ENCODE peak calls at places on chromosomes 4 and X, in ten cellular contexts. One of them, this sample, is unnamed.

GRCh38 chr4:138401330-138401729 is 159.2 kb upstream of the SLC7A11 start:
- DNase-seq in GM12864: no peak
- DNase-seq in pancreas: peak; percentile 45
- DNase-seq in GM12865: no peak
- DNase-seq in left lobe of liver: no peak
- DNase-seq in RWPE1: no peak
- DNase-seq in AG10803: no peak
- DNase-seq in T-cell: no peak
- DNase-seq in NCI-H510A treated with DMSO at 0.1 percent for 48 hours: no peak
- DNase-seq in NCI-H1436: no peak
- DNase-seq in this sample: no peak

GRCh38 chr4:169601016-169601771 is 11.2 kb downstream of the NEK1 start:
- DNase-seq in AG10803: no peak
- DNase-seq in pancreas: no peak
- DNase-seq in NCI-H1436: no peak
- DNase-seq in left lobe of liver: no peak
- DNase-seq in RWPE1: no peak
- DNase-seq in NCI-H510A treated with DMSO at 0.1 percent for 48 hours: no peak
- DNase-seq in GM12865: no peak
- DNase-seq in T-cell: no peak
- DNase-seq in GM12864: no peak
- DNase-seq in this sample: no peak

GRCh38 chrX:30657542-30658238 is 4.5 kb downstream of the GK start:
- DNase-seq in AG10803: peak; percentile 33
- DNase-seq in pancreas: no peak
- DNase-seq in NCI-H510A treated with DMSO at 0.1 percent for 48 hours: no peak
- DNase-seq in GM12865: no peak
- DNase-seq in T-cell: no peak
- DNase-seq in NCI-H1436: no peak
- DNase-seq in left lobe of liver: no peak
- DNase-seq in RWPE1: no peak
- DNase-seq in GM12864: no peak
- DNase-seq in this sample: no peak

GRCh38 chr4:155033604-155034003 is 174.8 kb upstream of the NPY2R start:
- DNase-seq in RWPE1: no peak
- DNase-seq in T-cell: no peak
- DNase-seq in NCI-H510A treated with DMSO at 0.1 percent for 48 hours: no peak
- DNase-seq in AG10803: no peak
- DNase-seq in pancreas: no peak
- DNase-seq in GM12865: no peak
- DNase-seq in NCI-H1436: no peak
- DNase-seq in left lobe of liver: no peak
- DNase-seq in GM12864: no peak
- DNase-seq in this sample: no peak

GRCh38 chr4:8274066-8274652 is 4.6 kb downstream of the HTRA3 start:
- DNase-seq in RWPE1: no peak
- DNase-seq in NCI-H510A treated with DMSO at 0.1 percent for 48 hours: no peak
- DNase-seq in pancreas: no peak
- DNase-seq in NCI-H1436: no peak
- DNase-seq in GM12864: no peak
- DNase-seq in GM12865: no peak
- DNase-seq in left lobe of liver: no peak
- DNase-seq in AG10803: no peak
- DNase-seq in T-cell: no peak
- DNase-seq in this sample: no peak

GRCh38 chr4:56976283-56976877 is 1.0 kb downstream of the NOA1 start:
- DNase-seq in GM12865: peak; percentile 17
- DNase-seq in NCI-H1436: no peak
- DNase-seq in AG10803: no peak
- DNase-seq in NCI-H510A treated with DMSO at 0.1 percent for 48 hours: no peak
- DNase-seq in T-cell: no peak
- DNase-seq in left lobe of liver: no peak
- DNase-seq in RWPE1: no peak
- DNase-seq in pancreas: no peak
- DNase-seq in GM12864: no peak
- DNase-seq in this sample: no peak

GRCh38 chr4:108117473-108118182 is 51.1 kb downstream of the LEF1 start:
- DNase-seq in NCI-H510A treated with DMSO at 0.1 percent for 48 hours: peak; percentile 8
- DNase-seq in NCI-H1436: no peak
- DNase-seq in pancreas: peak; percentile 13
- DNase-seq in RWPE1: no peak
- DNase-seq in AG10803: no peak
- DNase-seq in left lobe of liver: no peak
- DNase-seq in GM12865: no peak
- DNase-seq in T-cell: no peak
- DNase-seq in GM12864: no peak
- DNase-seq in this sample: no peak

GRCh38 chr4:133316874-133317273 is 167.8 kb downstream of the PCDH10 start:
- DNase-seq in T-cell: no peak
- DNase-seq in NCI-H1436: no peak
- DNase-seq in left lobe of liver: no peak
- DNase-seq in AG10803: no peak
- DNase-seq in RWPE1: no peak
- DNase-seq in GM12864: no peak
- DNase-seq in NCI-H510A treated with DMSO at 0.1 percent for 48 hours: no peak
- DNase-seq in pancreas: no peak
- DNase-seq in GM12865: no peak
- DNase-seq in this sample: no peak

GRCh38 chr4:102537280-102537679 is 36.1 kb downstream of the NFKB1 start:
- DNase-seq in RWPE1: peak; percentile 8
- DNase-seq in GM12865: no peak
- DNase-seq in T-cell: no peak
- DNase-seq in pancreas: no peak
- DNase-seq in left lobe of liver: no peak
- DNase-seq in GM12864: no peak
- DNase-seq in NCI-H510A treated with DMSO at 0.1 percent for 48 hours: no peak
- DNase-seq in NCI-H1436: no peak
- DNase-seq in AG10803: no peak
- DNase-seq in this sample: no peak

GRCh38 chrX:132206259-132206658 is 13.0 kb downstream of the RAP2C start:
- DNase-seq in AG10803: no peak
- DNase-seq in NCI-H1436: no peak
- DNase-seq in GM12865: no peak
- DNase-seq in pancreas: no peak
- DNase-seq in RWPE1: no peak
- DNase-seq in left lobe of liver: no peak
- DNase-seq in NCI-H510A treated with DMSO at 0.1 percent for 48 hours: no peak
- DNase-seq in GM12864: no peak
- DNase-seq in T-cell: no peak
- DNase-seq in this sample: no peak

This sample was measured in right lobe of liver.